ENCODE peak calls at places on chromosome 16, in eight cellular contexts. One of them, this sample, is unnamed.

GRCh38 chr16:67666032-67666537 is 465 bp downstream of the ENKD1 start:
- DNase-seq in activated T-cell treated with anti-CD3 and anti-CD28 coated beads, Interleukin-2, amount 50 U/mL, for 72 hours: peak; percentile 32
- DNase-seq in T-helper 2 cell: no peak
- DNase-seq in NCI-H460: no peak
- DNase-seq in epithelial cell of prostate: no peak
- DNase-seq in RPMI7951: peak; percentile 38
- DNase-seq in HEK293T: no peak
- DNase-seq in left colon: peak; percentile 50
- DNase-seq in this sample: peak; percentile 66

GRCh38 chr16:18841833-18842525 is 40.6 kb upstream of the ARL6IP1 start:
- DNase-seq in epithelial cell of prostate: no peak
- DNase-seq in RPMI7951: no peak
- DNase-seq in left colon: no peak
- DNase-seq in HEK293T: no peak
- DNase-seq in activated T-cell treated with anti-CD3 and anti-CD28 coated beads, Interleukin-2, amount 50 U/mL, for 72 hours: no peak
- DNase-seq in T-helper 2 cell: no peak
- DNase-seq in NCI-H460: no peak
- DNase-seq in this sample: no peak

GRCh38 chr16:56985288-56985961 is 3.9 kb upstream of the NLRC5 start:
- DNase-seq in activated T-cell treated with anti-CD3 and anti-CD28 coated beads, Interleukin-2, amount 50 U/mL, for 72 hours: no peak
- DNase-seq in epithelial cell of prostate: peak; percentile 39
- DNase-seq in left colon: peak; percentile 68
- DNase-seq in T-helper 2 cell: no peak
- DNase-seq in NCI-H460: peak; percentile 88
- DNase-seq in RPMI7951: peak; percentile 87
- DNase-seq in HEK293T: no peak
- DNase-seq in this sample: no peak

GRCh38 chr16:85157813-85158701 is 45.8 kb upstream of the CIBAR2 start:
- DNase-seq in activated T-cell treated with anti-CD3 and anti-CD28 coated beads, Interleukin-2, amount 50 U/mL, for 72 hours: peak; percentile 9
- DNase-seq in HEK293T: no peak
- DNase-seq in epithelial cell of prostate: no peak
- DNase-seq in NCI-H460: no peak
- DNase-seq in T-helper 2 cell: no peak
- DNase-seq in left colon: no peak
- DNase-seq in RPMI7951: no peak
- DNase-seq in this sample: no peak

GRCh38 chr16:12500771-12501170 is 302.9 kb downstream of the CPPED1 start:
- DNase-seq in RPMI7951: no peak
- DNase-seq in epithelial cell of prostate: peak; percentile 1
- DNase-seq in activated T-cell treated with anti-CD3 and anti-CD28 coated beads, Interleukin-2, amount 50 U/mL, for 72 hours: peak; percentile 28
- DNase-seq in NCI-H460: no peak
- DNase-seq in left colon: peak; percentile 74
- DNase-seq in HEK293T: no peak
- DNase-seq in T-helper 2 cell: no peak
- DNase-seq in this sample: no peak

GRCh38 chr16:27382187-27382855 is 19.7 kb upstream of the IL21R start:
- DNase-seq in left colon: no peak
- DNase-seq in T-helper 2 cell: no peak
- DNase-seq in RPMI7951: no peak
- DNase-seq in activated T-cell treated with anti-CD3 and anti-CD28 coated beads, Interleukin-2, amount 50 U/mL, for 72 hours: no peak
- DNase-seq in NCI-H460: no peak
- DNase-seq in HEK293T: no peak
- DNase-seq in epithelial cell of prostate: no peak
- DNase-seq in this sample: no peak

GRCh38 chr16:69108069-69108904 is 2.8 kb downstream of the HAS3 start:
- DNase-seq in epithelial cell of prostate: no peak
- DNase-seq in NCI-H460: no peak
- DNase-seq in activated T-cell treated with anti-CD3 and anti-CD28 coated beads, Interleukin-2, amount 50 U/mL, for 72 hours: no peak
- DNase-seq in RPMI7951: no peak
- DNase-seq in HEK293T: no peak
- DNase-seq in left colon: no peak
- DNase-seq in T-helper 2 cell: no peak
- DNase-seq in this sample: no peak

GRCh38 chr16:16041196-16041892 is 91.9 kb downstream of the ABCC1 start:
- DNase-seq in RPMI7951: no peak
- DNase-seq in NCI-H460: no peak
- DNase-seq in activated T-cell treated with anti-CD3 and anti-CD28 coated beads, Interleukin-2, amount 50 U/mL, for 72 hours: no peak
- DNase-seq in left colon: no peak
- DNase-seq in HEK293T: no peak
- DNase-seq in epithelial cell of prostate: no peak
- DNase-seq in T-helper 2 cell: no peak
- DNase-seq in this sample: no peak

GRCh38 chr16:86432691-86433090 is 77.6 kb upstream of the FOXF1 start:
- DNase-seq in RPMI7951: peak; percentile 56
- DNase-seq in activated T-cell treated with anti-CD3 and anti-CD28 coated beads, Interleukin-2, amount 50 U/mL, for 72 hours: no peak
- DNase-seq in epithelial cell of prostate: no peak
- DNase-seq in T-helper 2 cell: no peak
- DNase-seq in HEK293T: no peak
- DNase-seq in NCI-H460: no peak
- DNase-seq in left colon: peak; percentile 41
- DNase-seq in this sample: no peak

GRCh38 chr16:30183961-30184429 is 593 bp downstream of the CORO1A start:
- DNase-seq in left colon: peak; percentile 61
- DNase-seq in epithelial cell of prostate: no peak
- DNase-seq in T-helper 2 cell: peak; percentile 91
- DNase-seq in activated T-cell treated with anti-CD3 and anti-CD28 coated beads, Interleukin-2, amount 50 U/mL, for 72 hours: peak; percentile 80
- DNase-seq in RPMI7951: no peak
- DNase-seq in NCI-H460: no peak
- DNase-seq in HEK293T: no peak
- DNase-seq in this sample: peak; percentile 8

GRCh38 chr16:49739381-49739780 is 116.5 kb downstream of the ZNF423 start:
- DNase-seq in left colon: no peak
- DNase-seq in NCI-H460: no peak
- DNase-seq in HEK293T: peak; percentile 59
- DNase-seq in T-helper 2 cell: no peak
- DNase-seq in activated T-cell treated with anti-CD3 and anti-CD28 coated beads, Interleukin-2, amount 50 U/mL, for 72 hours: no peak
- DNase-seq in RPMI7951: no peak
- DNase-seq in epithelial cell of prostate: no peak
- DNase-seq in this sample: peak; percentile 14

GRCh38 chr16:21997693-21998480 is 3.0 kb downstream of the PDZD9 start:
- DNase-seq in epithelial cell of prostate: no peak
- DNase-seq in NCI-H460: no peak
- DNase-seq in HEK293T: no peak
- DNase-seq in left colon: peak; percentile 21
- DNase-seq in T-helper 2 cell: no peak
- DNase-seq in RPMI7951: no peak
- DNase-seq in activated T-cell treated with anti-CD3 and anti-CD28 coated beads, Interleukin-2, amount 50 U/mL, for 72 hours: no peak
- DNase-seq in this sample: no peak

GRCh38 chr16:27437946-27438345 is 36.0 kb downstream of the IL21R start:
- DNase-seq in T-helper 2 cell: no peak
- DNase-seq in RPMI7951: no peak
- DNase-seq in epithelial cell of prostate: no peak
- DNase-seq in activated T-cell treated with anti-CD3 and anti-CD28 coated beads, Interleukin-2, amount 50 U/mL, for 72 hours: no peak
- DNase-seq in NCI-H460: no peak
- DNase-seq in left colon: no peak
- DNase-seq in HEK293T: no peak
- DNase-seq in this sample: no peak

GRCh38 chr16:70753694-70754325 is 47.1 kb downstream of the VAC14 start:
- DNase-seq in HEK293T: no peak
- DNase-seq in left colon: no peak
- DNase-seq in RPMI7951: no peak
- DNase-seq in epithelial cell of prostate: no peak
- DNase-seq in NCI-H460: no peak
- DNase-seq in activated T-cell treated with anti-CD3 and anti-CD28 coated beads, Interleukin-2, amount 50 U/mL, for 72 hours: no peak
- DNase-seq in T-helper 2 cell: no peak
- DNase-seq in this sample: no peak

GRCh38 chr16:58658796-58659211 is 25.8 kb downstream of the SLC38A7 start:
- DNase-seq in left colon: no peak
- DNase-seq in NCI-H460: no peak
- DNase-seq in T-helper 2 cell: no peak
- DNase-seq in activated T-cell treated with anti-CD3 and anti-CD28 coated beads, Interleukin-2, amount 50 U/mL, for 72 hours: no peak
- DNase-seq in epithelial cell of prostate: no peak
- DNase-seq in HEK293T: no peak
- DNase-seq in RPMI7951: peak; percentile 50
- DNase-seq in this sample: no peak

GRCh38 chr16:4945560-4946502 is 8.9 kb upstream of the PPL start:
- DNase-seq in RPMI7951: peak; percentile 94
- DNase-seq in activated T-cell treated with anti-CD3 and anti-CD28 coated beads, Interleukin-2, amount 50 U/mL, for 72 hours: no peak
- DNase-seq in left colon: no peak
- DNase-seq in HEK293T: no peak
- DNase-seq in epithelial cell of prostate: peak; percentile 69
- DNase-seq in T-helper 2 cell: no peak
- DNase-seq in NCI-H460: peak; percentile 55
- DNase-seq in this sample: no peak

GRCh38 chr16:80273635-80274538 is 266.9 kb upstream of the DYNLRB2 start:
- DNase-seq in left colon: no peak
- DNase-seq in epithelial cell of prostate: peak; percentile 27
- DNase-seq in T-helper 2 cell: no peak
- DNase-seq in HEK293T: no peak
- DNase-seq in activated T-cell treated with anti-CD3 and anti-CD28 coated beads, Interleukin-2, amount 50 U/mL, for 72 hours: peak; percentile 5
- DNase-seq in NCI-H460: no peak
- DNase-seq in RPMI7951: peak; percentile 13
- DNase-seq in this sample: no peak

GRCh38 chr16:63655846-63656245 is 1466.0 kb downstream of the CDH11 start:
- DNase-seq in T-helper 2 cell: no peak
- DNase-seq in NCI-H460: no peak
- DNase-seq in RPMI7951: no peak
- DNase-seq in HEK293T: no peak
- DNase-seq in left colon: no peak
- DNase-seq in epithelial cell of prostate: peak; percentile 87
- DNase-seq in activated T-cell treated with anti-CD3 and anti-CD28 coated beads, Interleukin-2, amount 50 U/mL, for 72 hours: no peak
- DNase-seq in this sample: no peak

GRCh38 chr16:3971261-3971660 is 90.7 kb upstream of the CREBBP start:
- DNase-seq in epithelial cell of prostate: no peak
- DNase-seq in RPMI7951: no peak
- DNase-seq in left colon: no peak
- DNase-seq in T-helper 2 cell: no peak
- DNase-seq in NCI-H460: no peak
- DNase-seq in HEK293T: no peak
- DNase-seq in activated T-cell treated with anti-CD3 and anti-CD28 coated beads, Interleukin-2, amount 50 U/mL, for 72 hours: no peak
- DNase-seq in this sample: no peak

GRCh38 chr16:31143889-31144148 is 6.0 kb downstream of the PRSS36 start:
- DNase-seq in left colon: no peak
- DNase-seq in HEK293T: no peak
- DNase-seq in T-helper 2 cell: no peak
- DNase-seq in RPMI7951: no peak
- DNase-seq in epithelial cell of prostate: no peak
- DNase-seq in NCI-H460: no peak
- DNase-seq in activated T-cell treated with anti-CD3 and anti-CD28 coated beads, Interleukin-2, amount 50 U/mL, for 72 hours: no peak
- DNase-seq in this sample: no peak

GRCh38 chr16:73204359-73205152 is 156.6 kb upstream of the ZFHX3 start:
- DNase-seq in NCI-H460: no peak
- DNase-seq in HEK293T: peak; percentile 19
- DNase-seq in epithelial cell of prostate: no peak
- DNase-seq in activated T-cell treated with anti-CD3 and anti-CD28 coated beads, Interleukin-2, amount 50 U/mL, for 72 hours: no peak
- DNase-seq in RPMI7951: no peak
- DNase-seq in left colon: peak; percentile 44
- DNase-seq in T-helper 2 cell: no peak
- DNase-seq in this sample: no peak

GRCh38 chr16:81451753-81452680 is 7.4 kb downstream of the CMIP start:
- DNase-seq in T-helper 2 cell: peak; percentile 14
- DNase-seq in RPMI7951: no peak
- DNase-seq in activated T-cell treated with anti-CD3 and anti-CD28 coated beads, Interleukin-2, amount 50 U/mL, for 72 hours: peak; percentile 55
- DNase-seq in NCI-H460: no peak
- DNase-seq in epithelial cell of prostate: no peak
- DNase-seq in HEK293T: no peak
- DNase-seq in left colon: peak; percentile 68
- DNase-seq in this sample: no peak

GRCh38 chr16:88650749-88651275 is at the start of gene CYBA:
- DNase-seq in NCI-H460: peak; percentile 33
- DNase-seq in RPMI7951: peak; percentile 24
- DNase-seq in left colon: peak; percentile 88
- DNase-seq in T-helper 2 cell: peak; percentile 85
- DNase-seq in activated T-cell treated with anti-CD3 and anti-CD28 coated beads, Interleukin-2, amount 50 U/mL, for 72 hours: peak; percentile 93
- DNase-seq in epithelial cell of prostate: no peak
- DNase-seq in HEK293T: peak; percentile 61
- DNase-seq in this sample: peak; percentile 67

GRCh38 chr16:27822529-27823437 is 240.7 kb downstream of the GSG1L start:
- DNase-seq in left colon: no peak
- DNase-seq in epithelial cell of prostate: no peak
- DNase-seq in RPMI7951: no peak
- DNase-seq in T-helper 2 cell: no peak
- DNase-seq in activated T-cell treated with anti-CD3 and anti-CD28 coated beads, Interleukin-2, amount 50 U/mL, for 72 hours: no peak
- DNase-seq in HEK293T: no peak
- DNase-seq in NCI-H460: no peak
- DNase-seq in this sample: no peak

GRCh38 chr16:72107371-72107770 is 13.7 kb downstream of the DHX38 start:
- DNase-seq in epithelial cell of prostate: no peak
- DNase-seq in activated T-cell treated with anti-CD3 and anti-CD28 coated beads, Interleukin-2, amount 50 U/mL, for 72 hours: no peak
- DNase-seq in NCI-H460: no peak
- DNase-seq in HEK293T: no peak
- DNase-seq in RPMI7951: no peak
- DNase-seq in left colon: no peak
- DNase-seq in T-helper 2 cell: no peak
- DNase-seq in this sample: no peak

GRCh38 chr16:28110074-28110473 is 46.6 kb upstream of the GSG1L start:
- DNase-seq in HEK293T: no peak
- DNase-seq in NCI-H460: no peak
- DNase-seq in T-helper 2 cell: no peak
- DNase-seq in epithelial cell of prostate: no peak
- DNase-seq in activated T-cell treated with anti-CD3 and anti-CD28 coated beads, Interleukin-2, amount 50 U/mL, for 72 hours: no peak
- DNase-seq in RPMI7951: no peak
- DNase-seq in left colon: no peak
- DNase-seq in this sample: no peak

GRCh38 chr16:3671424-3671823 is 16.9 kb downstream of the DNASE1 start:
- DNase-seq in activated T-cell treated with anti-CD3 and anti-CD28 coated beads, Interleukin-2, amount 50 U/mL, for 72 hours: no peak
- DNase-seq in NCI-H460: no peak
- DNase-seq in left colon: no peak
- DNase-seq in T-helper 2 cell: no peak
- DNase-seq in HEK293T: no peak
- DNase-seq in RPMI7951: no peak
- DNase-seq in epithelial cell of prostate: no peak
- DNase-seq in this sample: no peak

GRCh38 chr16:67284699-67285646 is 5.6 kb downstream of the PLEKHG4 start:
- DNase-seq in NCI-H460: peak; percentile 47
- DNase-seq in epithelial cell of prostate: no peak
- DNase-seq in left colon: peak; percentile 53
- DNase-seq in activated T-cell treated with anti-CD3 and anti-CD28 coated beads, Interleukin-2, amount 50 U/mL, for 72 hours: no peak
- DNase-seq in HEK293T: peak; percentile 66
- DNase-seq in RPMI7951: peak; percentile 39
- DNase-seq in T-helper 2 cell: no peak
- DNase-seq in this sample: no peak

GRCh38 chr16:11253009-11253994 is 2.7 kb downstream of the SOCS1 start:
- DNase-seq in left colon: no peak
- DNase-seq in activated T-cell treated with anti-CD3 and anti-CD28 coated beads, Interleukin-2, amount 50 U/mL, for 72 hours: peak; percentile 73
- DNase-seq in T-helper 2 cell: peak; percentile 62
- DNase-seq in RPMI7951: peak; percentile 61
- DNase-seq in HEK293T: no peak
- DNase-seq in NCI-H460: no peak
- DNase-seq in epithelial cell of prostate: no peak
- DNase-seq in this sample: no peak

GRCh38 chr16:84294196-84295142 is at the start of gene WFDC1:
- DNase-seq in RPMI7951: no peak
- DNase-seq in T-helper 2 cell: no peak
- DNase-seq in NCI-H460: no peak
- DNase-seq in epithelial cell of prostate: no peak
- DNase-seq in activated T-cell treated with anti-CD3 and anti-CD28 coated beads, Interleukin-2, amount 50 U/mL, for 72 hours: no peak
- DNase-seq in left colon: peak; percentile 43
- DNase-seq in HEK293T: no peak
- DNase-seq in this sample: peak; percentile 38

GRCh38 chr16:2003827-2004641 is 5.6 kb downstream of the ZNF598 start:
- DNase-seq in RPMI7951: peak; percentile 67
- DNase-seq in epithelial cell of prostate: no peak
- DNase-seq in T-helper 2 cell: peak; percentile 69
- DNase-seq in left colon: peak; percentile 96
- DNase-seq in NCI-H460: peak; percentile 91
- DNase-seq in HEK293T: peak; percentile 91
- DNase-seq in activated T-cell treated with anti-CD3 and anti-CD28 coated beads, Interleukin-2, amount 50 U/mL, for 72 hours: peak; percentile 94
- DNase-seq in this sample: peak; percentile 98

GRCh38 chr16:62036101-62036806 is at the start of gene CDH8:
- DNase-seq in left colon: no peak
- DNase-seq in HEK293T: no peak
- DNase-seq in epithelial cell of prostate: no peak
- DNase-seq in NCI-H460: no peak
- DNase-seq in activated T-cell treated with anti-CD3 and anti-CD28 coated beads, Interleukin-2, amount 50 U/mL, for 72 hours: no peak
- DNase-seq in RPMI7951: no peak
- DNase-seq in T-helper 2 cell: no peak
- DNase-seq in this sample: no peak

GRCh38 chr16:47847220-47847970 is 308.4 kb downstream of the ABCC12 start:
- DNase-seq in RPMI7951: no peak
- DNase-seq in activated T-cell treated with anti-CD3 and anti-CD28 coated beads, Interleukin-2, amount 50 U/mL, for 72 hours: no peak
- DNase-seq in epithelial cell of prostate: peak; percentile 83
- DNase-seq in NCI-H460: no peak
- DNase-seq in T-helper 2 cell: no peak
- DNase-seq in HEK293T: no peak
- DNase-seq in left colon: no peak
- DNase-seq in this sample: no peak

GRCh38 chr16:25922438-25922837 is 230.7 kb downstream of the HS3ST4 start:
- DNase-seq in epithelial cell of prostate: no peak
- DNase-seq in activated T-cell treated with anti-CD3 and anti-CD28 coated beads, Interleukin-2, amount 50 U/mL, for 72 hours: no peak
- DNase-seq in left colon: no peak
- DNase-seq in NCI-H460: no peak
- DNase-seq in RPMI7951: no peak
- DNase-seq in HEK293T: no peak
- DNase-seq in T-helper 2 cell: no peak
- DNase-seq in this sample: no peak

This sample was measured in HAP-1.